ENCODE peak calls at places on chromosome 5, in eight cellular contexts. One of them, this sample, is unnamed.

GRCh38 chr5:146203872-146204192 is 427 bp downstream of the RBM27 start:
- DNase-seq in activated naive CD4-positive, alpha-beta T cell treated with anti-CD3 and anti-CD28 coated beads, Interleukin-2, amount 10 ng/mL, durations not matched to agents 7 days and 5 days: no peak
- DNase-seq in activated CD4-positive, alpha-beta memory T cell treated with anti-CD3 and anti-CD28 coated beads, Interleukin-2, amount 10 ng/mL, durations not matched to agents 7 days and 5 days: no peak
- DNase-seq in iPS-NIHi11: no peak
- DNase-seq in amniotic epithelial cell: no peak
- DNase-seq in anterior cingulate cortex: no peak
- DNase-seq in adipocyte: no peak
- DNase-seq in GM13977: no peak
- DNase-seq in this sample: no peak

GRCh38 chr5:68460147-68460760 is 244.7 kb downstream of the PIK3R1 start:
- DNase-seq in GM13977: peak
- DNase-seq in amniotic epithelial cell: peak
- DNase-seq in iPS-NIHi11: peak
- DNase-seq in adipocyte: peak
- DNase-seq in anterior cingulate cortex: no peak
- DNase-seq in activated CD4-positive, alpha-beta memory T cell treated with anti-CD3 and anti-CD28 coated beads, Interleukin-2, amount 10 ng/mL, durations not matched to agents 7 days and 5 days: peak
- DNase-seq in activated naive CD4-positive, alpha-beta T cell treated with anti-CD3 and anti-CD28 coated beads, Interleukin-2, amount 10 ng/mL, durations not matched to agents 7 days and 5 days: peak
- DNase-seq in this sample: peak

GRCh38 chr5:180289433-180289832 is 2.5 kb downstream of the MAPK9 start:
- DNase-seq in iPS-NIHi11: no peak
- DNase-seq in activated naive CD4-positive, alpha-beta T cell treated with anti-CD3 and anti-CD28 coated beads, Interleukin-2, amount 10 ng/mL, durations not matched to agents 7 days and 5 days: no peak
- DNase-seq in activated CD4-positive, alpha-beta memory T cell treated with anti-CD3 and anti-CD28 coated beads, Interleukin-2, amount 10 ng/mL, durations not matched to agents 7 days and 5 days: no peak
- DNase-seq in adipocyte: no peak
- DNase-seq in amniotic epithelial cell: no peak
- DNase-seq in anterior cingulate cortex: no peak
- DNase-seq in GM13977: no peak
- DNase-seq in this sample: no peak

GRCh38 chr5:170151105-170151831 is 45.6 kb downstream of the FOXI1 start:
- DNase-seq in amniotic epithelial cell: peak
- DNase-seq in iPS-NIHi11: peak
- DNase-seq in activated CD4-positive, alpha-beta memory T cell treated with anti-CD3 and anti-CD28 coated beads, Interleukin-2, amount 10 ng/mL, durations not matched to agents 7 days and 5 days: no peak
- DNase-seq in activated naive CD4-positive, alpha-beta T cell treated with anti-CD3 and anti-CD28 coated beads, Interleukin-2, amount 10 ng/mL, durations not matched to agents 7 days and 5 days: no peak
- DNase-seq in anterior cingulate cortex: no peak
- DNase-seq in GM13977: peak
- DNase-seq in adipocyte: peak
- DNase-seq in this sample: no peak

GRCh38 chr5:174752121-174752520 is 27.7 kb downstream of the MSX2 start:
- DNase-seq in GM13977: no peak
- DNase-seq in activated CD4-positive, alpha-beta memory T cell treated with anti-CD3 and anti-CD28 coated beads, Interleukin-2, amount 10 ng/mL, durations not matched to agents 7 days and 5 days: no peak
- DNase-seq in activated naive CD4-positive, alpha-beta T cell treated with anti-CD3 and anti-CD28 coated beads, Interleukin-2, amount 10 ng/mL, durations not matched to agents 7 days and 5 days: no peak
- DNase-seq in anterior cingulate cortex: no peak
- DNase-seq in adipocyte: no peak
- DNase-seq in iPS-NIHi11: no peak
- DNase-seq in amniotic epithelial cell: no peak
- DNase-seq in this sample: no peak

GRCh38 chr5:140148508-140148907 is 22.8 kb downstream of the IGIP start:
- DNase-seq in activated CD4-positive, alpha-beta memory T cell treated with anti-CD3 and anti-CD28 coated beads, Interleukin-2, amount 10 ng/mL, durations not matched to agents 7 days and 5 days: no peak
- DNase-seq in amniotic epithelial cell: no peak
- DNase-seq in activated naive CD4-positive, alpha-beta T cell treated with anti-CD3 and anti-CD28 coated beads, Interleukin-2, amount 10 ng/mL, durations not matched to agents 7 days and 5 days: no peak
- DNase-seq in anterior cingulate cortex: no peak
- DNase-seq in GM13977: no peak
- DNase-seq in adipocyte: no peak
- DNase-seq in iPS-NIHi11: peak
- DNase-seq in this sample: no peak

GRCh38 chr5:125891326-125891725 is 531.9 kb upstream of the GRAMD2B start:
- DNase-seq in adipocyte: no peak
- DNase-seq in anterior cingulate cortex: no peak
- DNase-seq in iPS-NIHi11: no peak
- DNase-seq in amniotic epithelial cell: no peak
- DNase-seq in activated naive CD4-positive, alpha-beta T cell treated with anti-CD3 and anti-CD28 coated beads, Interleukin-2, amount 10 ng/mL, durations not matched to agents 7 days and 5 days: no peak
- DNase-seq in GM13977: no peak
- DNase-seq in activated CD4-positive, alpha-beta memory T cell treated with anti-CD3 and anti-CD28 coated beads, Interleukin-2, amount 10 ng/mL, durations not matched to agents 7 days and 5 days: no peak
- DNase-seq in this sample: no peak

GRCh38 chr5:109708813-109709212 is 19.1 kb downstream of the MAN2A1 start:
- DNase-seq in iPS-NIHi11: no peak
- DNase-seq in activated naive CD4-positive, alpha-beta T cell treated with anti-CD3 and anti-CD28 coated beads, Interleukin-2, amount 10 ng/mL, durations not matched to agents 7 days and 5 days: no peak
- DNase-seq in anterior cingulate cortex: no peak
- DNase-seq in amniotic epithelial cell: no peak
- DNase-seq in GM13977: no peak
- DNase-seq in adipocyte: no peak
- DNase-seq in activated CD4-positive, alpha-beta memory T cell treated with anti-CD3 and anti-CD28 coated beads, Interleukin-2, amount 10 ng/mL, durations not matched to agents 7 days and 5 days: no peak
- DNase-seq in this sample: no peak

GRCh38 chr5:124538931-124539330 is 207.5 kb downstream of the ZNF608 start:
- DNase-seq in activated CD4-positive, alpha-beta memory T cell treated with anti-CD3 and anti-CD28 coated beads, Interleukin-2, amount 10 ng/mL, durations not matched to agents 7 days and 5 days: no peak
- DNase-seq in adipocyte: no peak
- DNase-seq in anterior cingulate cortex: no peak
- DNase-seq in amniotic epithelial cell: no peak
- DNase-seq in iPS-NIHi11: no peak
- DNase-seq in activated naive CD4-positive, alpha-beta T cell treated with anti-CD3 and anti-CD28 coated beads, Interleukin-2, amount 10 ng/mL, durations not matched to agents 7 days and 5 days: no peak
- DNase-seq in GM13977: no peak
- DNase-seq in this sample: no peak

GRCh38 chr5:40490464-40491083 is 189.1 kb upstream of the PTGER4 start:
- DNase-seq in anterior cingulate cortex: no peak
- DNase-seq in adipocyte: peak
- DNase-seq in amniotic epithelial cell: no peak
- DNase-seq in GM13977: peak
- DNase-seq in iPS-NIHi11: no peak
- DNase-seq in activated naive CD4-positive, alpha-beta T cell treated with anti-CD3 and anti-CD28 coated beads, Interleukin-2, amount 10 ng/mL, durations not matched to agents 7 days and 5 days: no peak
- DNase-seq in activated CD4-positive, alpha-beta memory T cell treated with anti-CD3 and anti-CD28 coated beads, Interleukin-2, amount 10 ng/mL, durations not matched to agents 7 days and 5 days: no peak
- DNase-seq in this sample: no peak

GRCh38 chr5:66306105-66306843 is 162.2 kb downstream of the SREK1 start:
- DNase-seq in adipocyte: peak
- DNase-seq in anterior cingulate cortex: peak
- DNase-seq in activated CD4-positive, alpha-beta memory T cell treated with anti-CD3 and anti-CD28 coated beads, Interleukin-2, amount 10 ng/mL, durations not matched to agents 7 days and 5 days: peak
- DNase-seq in GM13977: peak
- DNase-seq in iPS-NIHi11: peak
- DNase-seq in amniotic epithelial cell: peak
- DNase-seq in activated naive CD4-positive, alpha-beta T cell treated with anti-CD3 and anti-CD28 coated beads, Interleukin-2, amount 10 ng/mL, durations not matched to agents 7 days and 5 days: peak
- DNase-seq in this sample: peak

GRCh38 chr5:4420177-4420576 is 720.0 kb upstream of the ADAMTS16 start:
- DNase-seq in GM13977: no peak
- DNase-seq in iPS-NIHi11: no peak
- DNase-seq in anterior cingulate cortex: no peak
- DNase-seq in activated naive CD4-positive, alpha-beta T cell treated with anti-CD3 and anti-CD28 coated beads, Interleukin-2, amount 10 ng/mL, durations not matched to agents 7 days and 5 days: no peak
- DNase-seq in activated CD4-positive, alpha-beta memory T cell treated with anti-CD3 and anti-CD28 coated beads, Interleukin-2, amount 10 ng/mL, durations not matched to agents 7 days and 5 days: no peak
- DNase-seq in amniotic epithelial cell: no peak
- DNase-seq in adipocyte: no peak
- DNase-seq in this sample: no peak

GRCh38 chr5:172113036-172113435 is 75.0 kb downstream of the STK10 start:
- DNase-seq in activated naive CD4-positive, alpha-beta T cell treated with anti-CD3 and anti-CD28 coated beads, Interleukin-2, amount 10 ng/mL, durations not matched to agents 7 days and 5 days: peak
- DNase-seq in activated CD4-positive, alpha-beta memory T cell treated with anti-CD3 and anti-CD28 coated beads, Interleukin-2, amount 10 ng/mL, durations not matched to agents 7 days and 5 days: peak
- DNase-seq in GM13977: no peak
- DNase-seq in adipocyte: no peak
- DNase-seq in anterior cingulate cortex: no peak
- DNase-seq in amniotic epithelial cell: no peak
- DNase-seq in iPS-NIHi11: no peak
- DNase-seq in this sample: no peak

GRCh38 chr5:151319334-151319733 is 15.8 kb upstream of the SLC36A3 start:
- DNase-seq in GM13977: no peak
- DNase-seq in activated CD4-positive, alpha-beta memory T cell treated with anti-CD3 and anti-CD28 coated beads, Interleukin-2, amount 10 ng/mL, durations not matched to agents 7 days and 5 days: no peak
- DNase-seq in amniotic epithelial cell: peak
- DNase-seq in iPS-NIHi11: peak
- DNase-seq in activated naive CD4-positive, alpha-beta T cell treated with anti-CD3 and anti-CD28 coated beads, Interleukin-2, amount 10 ng/mL, durations not matched to agents 7 days and 5 days: no peak
- DNase-seq in adipocyte: peak
- DNase-seq in anterior cingulate cortex: no peak
- DNase-seq in this sample: no peak

GRCh38 chr5:155049569-155050383 is 36.2 kb downstream of the KIF4B start:
- DNase-seq in activated naive CD4-positive, alpha-beta T cell treated with anti-CD3 and anti-CD28 coated beads, Interleukin-2, amount 10 ng/mL, durations not matched to agents 7 days and 5 days: no peak
- DNase-seq in iPS-NIHi11: peak
- DNase-seq in activated CD4-positive, alpha-beta memory T cell treated with anti-CD3 and anti-CD28 coated beads, Interleukin-2, amount 10 ng/mL, durations not matched to agents 7 days and 5 days: no peak
- DNase-seq in anterior cingulate cortex: no peak
- DNase-seq in amniotic epithelial cell: peak
- DNase-seq in GM13977: no peak
- DNase-seq in adipocyte: peak
- DNase-seq in this sample: no peak

GRCh38 chr5:128035689-128036088 is 47.9 kb upstream of the SLC12A2 start:
- DNase-seq in anterior cingulate cortex: no peak
- DNase-seq in amniotic epithelial cell: peak
- DNase-seq in iPS-NIHi11: peak
- DNase-seq in activated naive CD4-positive, alpha-beta T cell treated with anti-CD3 and anti-CD28 coated beads, Interleukin-2, amount 10 ng/mL, durations not matched to agents 7 days and 5 days: no peak
- DNase-seq in activated CD4-positive, alpha-beta memory T cell treated with anti-CD3 and anti-CD28 coated beads, Interleukin-2, amount 10 ng/mL, durations not matched to agents 7 days and 5 days: no peak
- DNase-seq in GM13977: no peak
- DNase-seq in adipocyte: no peak
- DNase-seq in this sample: no peak

GRCh38 chr5:68708156-68708841 is 385.5 kb upstream of the SLC30A5 start:
- DNase-seq in activated naive CD4-positive, alpha-beta T cell treated with anti-CD3 and anti-CD28 coated beads, Interleukin-2, amount 10 ng/mL, durations not matched to agents 7 days and 5 days: no peak
- DNase-seq in adipocyte: no peak
- DNase-seq in GM13977: no peak
- DNase-seq in amniotic epithelial cell: no peak
- DNase-seq in anterior cingulate cortex: no peak
- DNase-seq in iPS-NIHi11: no peak
- DNase-seq in activated CD4-positive, alpha-beta memory T cell treated with anti-CD3 and anti-CD28 coated beads, Interleukin-2, amount 10 ng/mL, durations not matched to agents 7 days and 5 days: no peak
- DNase-seq in this sample: no peak

GRCh38 chr5:153926201-153926600 is 112.5 kb downstream of the FAM114A2 start:
- DNase-seq in anterior cingulate cortex: no peak
- DNase-seq in activated naive CD4-positive, alpha-beta T cell treated with anti-CD3 and anti-CD28 coated beads, Interleukin-2, amount 10 ng/mL, durations not matched to agents 7 days and 5 days: no peak
- DNase-seq in adipocyte: no peak
- DNase-seq in activated CD4-positive, alpha-beta memory T cell treated with anti-CD3 and anti-CD28 coated beads, Interleukin-2, amount 10 ng/mL, durations not matched to agents 7 days and 5 days: no peak
- DNase-seq in GM13977: no peak
- DNase-seq in iPS-NIHi11: no peak
- DNase-seq in amniotic epithelial cell: no peak
- DNase-seq in this sample: no peak

GRCh38 chr5:13250450-13251291 is 693.8 kb downstream of the DNAH5 start:
- DNase-seq in GM13977: peak
- DNase-seq in amniotic epithelial cell: no peak
- DNase-seq in adipocyte: peak
- DNase-seq in iPS-NIHi11: peak
- DNase-seq in activated CD4-positive, alpha-beta memory T cell treated with anti-CD3 and anti-CD28 coated beads, Interleukin-2, amount 10 ng/mL, durations not matched to agents 7 days and 5 days: no peak
- DNase-seq in activated naive CD4-positive, alpha-beta T cell treated with anti-CD3 and anti-CD28 coated beads, Interleukin-2, amount 10 ng/mL, durations not matched to agents 7 days and 5 days: no peak
- DNase-seq in anterior cingulate cortex: no peak
- DNase-seq in this sample: no peak

GRCh38 chr5:78405820-78406750 is 45.7 kb downstream of the SCAMP1 start:
- DNase-seq in activated CD4-positive, alpha-beta memory T cell treated with anti-CD3 and anti-CD28 coated beads, Interleukin-2, amount 10 ng/mL, durations not matched to agents 7 days and 5 days: no peak
- DNase-seq in amniotic epithelial cell: peak
- DNase-seq in adipocyte: peak
- DNase-seq in GM13977: no peak
- DNase-seq in iPS-NIHi11: no peak
- DNase-seq in anterior cingulate cortex: no peak
- DNase-seq in activated naive CD4-positive, alpha-beta T cell treated with anti-CD3 and anti-CD28 coated beads, Interleukin-2, amount 10 ng/mL, durations not matched to agents 7 days and 5 days: no peak
- DNase-seq in this sample: no peak

GRCh38 chr5:158874814-158875213 is 224.9 kb downstream of the EBF1 start:
- DNase-seq in GM13977: peak
- DNase-seq in iPS-NIHi11: no peak
- DNase-seq in anterior cingulate cortex: no peak
- DNase-seq in amniotic epithelial cell: no peak
- DNase-seq in adipocyte: peak
- DNase-seq in activated naive CD4-positive, alpha-beta T cell treated with anti-CD3 and anti-CD28 coated beads, Interleukin-2, amount 10 ng/mL, durations not matched to agents 7 days and 5 days: no peak
- DNase-seq in activated CD4-positive, alpha-beta memory T cell treated with anti-CD3 and anti-CD28 coated beads, Interleukin-2, amount 10 ng/mL, durations not matched to agents 7 days and 5 days: no peak
- DNase-seq in this sample: no peak

GRCh38 chr5:150428106-150428876 is 15.6 kb upstream of the CD74 start:
- DNase-seq in activated naive CD4-positive, alpha-beta T cell treated with anti-CD3 and anti-CD28 coated beads, Interleukin-2, amount 10 ng/mL, durations not matched to agents 7 days and 5 days: no peak
- DNase-seq in activated CD4-positive, alpha-beta memory T cell treated with anti-CD3 and anti-CD28 coated beads, Interleukin-2, amount 10 ng/mL, durations not matched to agents 7 days and 5 days: no peak
- DNase-seq in GM13977: no peak
- DNase-seq in anterior cingulate cortex: no peak
- DNase-seq in amniotic epithelial cell: peak
- DNase-seq in adipocyte: no peak
- DNase-seq in iPS-NIHi11: no peak
- DNase-seq in this sample: no peak

GRCh38 chr5:179780343-179780742 is 13.4 kb upstream of the LTC4S start:
- DNase-seq in GM13977: no peak
- DNase-seq in adipocyte: no peak
- DNase-seq in activated naive CD4-positive, alpha-beta T cell treated with anti-CD3 and anti-CD28 coated beads, Interleukin-2, amount 10 ng/mL, durations not matched to agents 7 days and 5 days: no peak
- DNase-seq in amniotic epithelial cell: peak
- DNase-seq in activated CD4-positive, alpha-beta memory T cell treated with anti-CD3 and anti-CD28 coated beads, Interleukin-2, amount 10 ng/mL, durations not matched to agents 7 days and 5 days: no peak
- DNase-seq in anterior cingulate cortex: no peak
- DNase-seq in iPS-NIHi11: no peak
- DNase-seq in this sample: no peak

GRCh38 chr5:142134333-142135010 is 25.9 kb downstream of the NDFIP1 start:
- DNase-seq in activated CD4-positive, alpha-beta memory T cell treated with anti-CD3 and anti-CD28 coated beads, Interleukin-2, amount 10 ng/mL, durations not matched to agents 7 days and 5 days: no peak
- DNase-seq in GM13977: no peak
- DNase-seq in adipocyte: no peak
- DNase-seq in anterior cingulate cortex: no peak
- DNase-seq in iPS-NIHi11: no peak
- DNase-seq in amniotic epithelial cell: no peak
- DNase-seq in activated naive CD4-positive, alpha-beta T cell treated with anti-CD3 and anti-CD28 coated beads, Interleukin-2, amount 10 ng/mL, durations not matched to agents 7 days and 5 days: no peak
- DNase-seq in this sample: no peak

GRCh38 chr5:96377167-96377566 is 55.9 kb downstream of the PCSK1 start:
- DNase-seq in iPS-NIHi11: no peak
- DNase-seq in activated naive CD4-positive, alpha-beta T cell treated with anti-CD3 and anti-CD28 coated beads, Interleukin-2, amount 10 ng/mL, durations not matched to agents 7 days and 5 days: no peak
- DNase-seq in anterior cingulate cortex: no peak
- DNase-seq in amniotic epithelial cell: no peak
- DNase-seq in activated CD4-positive, alpha-beta memory T cell treated with anti-CD3 and anti-CD28 coated beads, Interleukin-2, amount 10 ng/mL, durations not matched to agents 7 days and 5 days: no peak
- DNase-seq in GM13977: no peak
- DNase-seq in adipocyte: no peak
- DNase-seq in this sample: no peak

GRCh38 chr5:141515946-141516647 is 27.2 kb downstream of the PCDHGC5 start:
- DNase-seq in activated naive CD4-positive, alpha-beta T cell treated with anti-CD3 and anti-CD28 coated beads, Interleukin-2, amount 10 ng/mL, durations not matched to agents 7 days and 5 days: no peak
- DNase-seq in iPS-NIHi11: no peak
- DNase-seq in adipocyte: no peak
- DNase-seq in activated CD4-positive, alpha-beta memory T cell treated with anti-CD3 and anti-CD28 coated beads, Interleukin-2, amount 10 ng/mL, durations not matched to agents 7 days and 5 days: no peak
- DNase-seq in GM13977: peak
- DNase-seq in amniotic epithelial cell: peak
- DNase-seq in anterior cingulate cortex: no peak
- DNase-seq in this sample: no peak

GRCh38 chr5:57002959-57003485 is 51.1 kb upstream of the MIER3 start:
- DNase-seq in adipocyte: no peak
- DNase-seq in iPS-NIHi11: peak
- DNase-seq in activated CD4-positive, alpha-beta memory T cell treated with anti-CD3 and anti-CD28 coated beads, Interleukin-2, amount 10 ng/mL, durations not matched to agents 7 days and 5 days: no peak
- DNase-seq in anterior cingulate cortex: no peak
- DNase-seq in activated naive CD4-positive, alpha-beta T cell treated with anti-CD3 and anti-CD28 coated beads, Interleukin-2, amount 10 ng/mL, durations not matched to agents 7 days and 5 days: no peak
- DNase-seq in GM13977: no peak
- DNase-seq in amniotic epithelial cell: no peak
- DNase-seq in this sample: no peak